ENCODE peak calls at places on chromosomes 13 and 19, in ten cellular contexts. C, W, A, T, J, U, N, F, D and I are unnamed samples.

GRCh38 chr19:56144396-56144795 is 3.3 kb downstream of the ZNF444 start:
- DNase-seq in N (no peak), U (no peak), D (no peak), J (no peak), F (no peak), T (no peak), C (no peak), A (no peak), W (no peak), I (no peak)

GRCh38 chr19:55777528-55777927 is 8.6 kb downstream of the RFPL4AL1 start:
- DNase-seq in A (no peak), D (no peak), U (no peak), J (no peak), C (no peak), N (no peak), T (no peak), W (no peak), F (peak), I (no peak)

GRCh38 chr19:49555600-49556411 is 24.6 kb downstream of the NOSIP start:
- DNase-seq in C (peak), J (peak), U (no peak), W (no peak), T (no peak), N (no peak), F (peak), A (peak), D (no peak), I (no peak)

GRCh38 chr19:45817725-45818301 is 2.7 kb upstream of the RSPH6A start:
- DNase-seq in D (no peak), F (no peak), A (no peak), W (no peak), C (no peak), N (no peak), T (no peak), J (peak), U (no peak), I (no peak)

GRCh38 chr19:40264314-40265054 is 20.7 kb downstream of the AKT2 start:
- DNase-seq in J (no peak), D (no peak), C (no peak), U (no peak), N (no peak), F (no peak), T (no peak), W (no peak), A (no peak), I (peak)

GRCh38 chr13:80131204-80131603 is 209.7 kb downstream of the SPRY2 start:
- DNase-seq in C (peak), A (no peak), J (peak), F (no peak), W (no peak), D (no peak), U (no peak), N (no peak), T (no peak), I (peak)

GRCh38 chr19:41623360-41623759 is 3.5 kb downstream of the CEACAM4 start:
- DNase-seq in A (no peak), D (no peak), U (peak), C (no peak), N (no peak), F (no peak), T (no peak), W (no peak), J (no peak), I (no peak)

GRCh38 chr19:40921005-40921897 is 39.2 kb upstream of the CYP2A7 start:
- DNase-seq in A (no peak), U (no peak), N (no peak), C (no peak), F (peak), D (no peak), W (no peak), T (no peak), J (peak), I (no peak)

GRCh38 chr19:56136362-56136761 is 4.7 kb upstream of the ZNF444 start:
- DNase-seq in W (no peak), N (no peak), F (no peak), D (no peak), T (no peak), U (no peak), C (no peak), A (no peak), J (no peak), I (no peak)

GRCh38 chr13:84649853-84650252 is 767.6 kb upstream of the SLITRK1 start:
- DNase-seq in T (no peak), J (no peak), F (no peak), C (no peak), D (no peak), N (no peak), U (no peak), A (no peak), W (no peak), I (no peak)

GRCh38 chr19:53101518-53101917 is 1.7 kb downstream of the ZNF160 start:
- DNase-seq in D (no peak), W (no peak), T (no peak), J (no peak), N (no peak), U (no peak), A (no peak), C (no peak), F (no peak), I (no peak)

GRCh38 chr13:45974500-45974899 is 78.0 kb downstream of the ZC3H13 start:
- DNase-seq in U (no peak), T (no peak), F (no peak), J (no peak), N (no peak), D (no peak), W (no peak), A (no peak), C (no peak), I (no peak)

GRCh38 chr19:3642987-3643386 is 16.4 kb upstream of the CACTIN start:
- DNase-seq in U (no peak), F (peak), T (no peak), D (no peak), J (no peak), W (no peak), A (no peak), N (no peak), C (no peak), I (no peak)

GRCh38 chr13:25816239-25816638 is 235.6 kb downstream of the SHISA2 start:
- DNase-seq in J (no peak), A (no peak), D (no peak), U (no peak), T (no peak), N (no peak), F (no peak), C (no peak), W (no peak), I (no peak)

GRCh38 chr13:110415669-110416068 is 108.6 kb downstream of the COL4A2 start:
- DNase-seq in J (no peak), T (no peak), N (no peak), D (no peak), C (no peak), U (no peak), F (peak), W (no peak), A (no peak), I (no peak)

GRCh38 chr19:54160948-54161347 is 1.4 kb upstream of the LENG1 start:
- DNase-seq in W (no peak), D (no peak), F (no peak), U (no peak), T (peak), J (no peak), C (no peak), A (no peak), N (no peak), I (no peak)

GRCh38 chr19:23799321-23799720 is 40.6 kb upstream of the ZNF681 start:
- DNase-seq in T (no peak), W (no peak), J (no peak), F (no peak), C (no peak), N (no peak), A (no peak), D (peak), U (no peak), I (no peak)

GRCh38 chr13:113141591-113141950 is 16.9 kb upstream of the PROZ start:
- DNase-seq in W (no peak), D (no peak), A (no peak), C (no peak), F (no peak), U (no peak), T (no peak), J (no peak), N (no peak), I (no peak)

GRCh38 chr13:76879211-76879875 is 6.9 kb downstream of the KCTD12 start:
- DNase-seq in J (no peak), U (no peak), N (peak), A (peak), T (no peak), F (no peak), W (no peak), C (peak), D (peak), I (peak)

GRCh38 chr19:944171-944567 is 18.3 kb downstream of the ARID3A start:
- DNase-seq in U (no peak), F (no peak), W (no peak), D (no peak), T (peak), C (peak), A (no peak), J (no peak), N (no peak), I (no peak)

GRCh38 chr19:34804115-34804514 is 31.1 kb upstream of the ZNF599 start:
- DNase-seq in F (no peak), W (no peak), D (no peak), A (no peak), N (no peak), J (no peak), T (no peak), C (no peak), U (no peak), I (no peak)

GRCh38 chr13:98443329-98443728 is 133.6 kb downstream of the STK24 start:
- DNase-seq in A (no peak), C (no peak), J (no peak), W (peak), U (no peak), F (no peak), D (no peak), N (no peak), T (no peak), I (no peak)

GRCh38 chr19:10625003-10625761 is at the start of gene SLC44A2:
- DNase-seq in U (no peak), C (peak), T (no peak), N (no peak), W (no peak), J (peak), A (no peak), D (no peak), F (peak), I (peak)

GRCh38 chr19:40282209-40282580 is 3.0 kb downstream of the AKT2 start:
- DNase-seq in W (no peak), C (no peak), T (no peak), F (no peak), N (no peak), D (no peak), U (no peak), J (no peak), A (no peak), I (no peak)

GRCh38 chr19:1469936-1470863 is 8.8 kb downstream of the C19orf25 start:
- DNase-seq in F (peak), N (peak), D (peak), C (no peak), T (peak), A (peak), W (no peak), U (no peak), J (peak), I (peak)

GRCh38 chr13:62387642-62388041 is 972.0 kb upstream of the PCDH20 start:
- DNase-seq in D (no peak), T (no peak), F (peak), J (peak), W (no peak), N (no peak), A (no peak), C (no peak), U (no peak), I (no peak)

GRCh38 chr19:17539288-17540117 is 15.9 kb upstream of the COLGALT1 start:
- DNase-seq in A (peak), N (peak), T (peak), J (peak), F (peak), D (peak), C (peak), U (peak), W (peak), I (no peak)

GRCh38 chr19:55578031-55578760 is 2.5 kb downstream of the ZNF579 start:
- DNase-seq in J (no peak), U (no peak), C (no peak), T (no peak), A (no peak), D (no peak), F (no peak), N (no peak), W (no peak), I (no peak)

GRCh38 chr19:14187586-14187985 is 18.4 kb downstream of the ADGRL1 start:
- DNase-seq in W (no peak), J (no peak), D (no peak), C (no peak), N (no peak), T (no peak), F (no peak), A (no peak), U (no peak), I (no peak)

GRCh38 chr19:7373862-7374261 is 25.1 kb downstream of the ARHGEF18 start:
- DNase-seq in N (no peak), U (no peak), C (no peak), A (no peak), F (peak), D (no peak), T (no peak), W (no peak), J (no peak), I (no peak)

GRCh38 chr19:29528350-29528945 is 2.7 kb downstream of the VSTM2B start:
- DNase-seq in A (peak), W (peak), F (peak), C (peak), D (peak), N (peak), J (peak), T (peak), U (no peak), I (peak)

GRCh38 chr19:51131780-51132680 is 7.3 kb downstream of the SIGLEC9 start:
- DNase-seq in D (peak), N (no peak), A (no peak), F (peak), T (peak), J (no peak), C (no peak), W (no peak), U (no peak), I (no peak)

GRCh38 chr19:51726049-51726448 is 2.3 kb upstream of the HAS1 start:
- DNase-seq in U (no peak), T (no peak), W (peak), J (no peak), F (no peak), N (no peak), C (peak), A (no peak), D (no peak), I (peak)